ENCODE peak calls at places on chromosomes 2 and 18, in six cellular contexts. C is GM12891, N is GM12878, B is H1, P is K562, D is HepG2. X is an unnamed sample.

GRCh38 chr18:6242004-6242403 is 172.7 kb downstream of the L3MBTL4 start:
- DNase-seq in D (no peak), P (no peak), C (no peak), B (no peak), N (no peak), X (no peak)

GRCh38 chr18:5478261-5478660 is 65.5 kb downstream of the EPB41L3 start:
- DNase-seq in N (no peak), D (no peak), P (no peak), C (no peak), B (no peak), X (no peak)

GRCh38 chr2:55232863-55233657 is 572 bp downstream of the RPS27A start:
- DNase-seq in C (no peak), P (peak; percentile 50), B (no peak), D (no peak), N (no peak), X (peak; percentile 33)

GRCh38 chr2:120398051-120398960 is 52.4 kb downstream of the INHBB start:
- DNase-seq in B (no peak), P (no peak), C (no peak), D (no peak), N (no peak), X (no peak)

GRCh38 chr18:74951165-74951760 is 257.7 kb downstream of the PTGR3 start:
- DNase-seq in D (peak; percentile 32), C (no peak), P (no peak), B (no peak), N (peak; percentile 59), X (no peak)

GRCh38 chr18:47594621-47595086 is 335.8 kb downstream of the SMAD2 start:
- DNase-seq in N (no peak), B (no peak), D (no peak), P (no peak), C (no peak), X (no peak)

GRCh38 chr2:65539633-65540032 is 107.2 kb upstream of the SPRED2 start:
- DNase-seq in D (no peak), N (no peak), B (no peak), C (no peak), P (no peak), X (no peak)

GRCh38 chr2:236857781-236858180 is 227.9 kb upstream of the COPS8 start:
- DNase-seq in D (no peak), P (no peak), N (no peak), C (no peak), B (no peak), X (no peak)

GRCh38 chr2:85695121-85695520 is 963 bp downstream of the GNLY start:
- DNase-seq in B (no peak), C (no peak), N (no peak), D (no peak), P (no peak), X (no peak)

GRCh38 chr18:45777393-45777792 is 48.1 kb upstream of the SIGLEC15 start:
- DNase-seq in P (no peak), C (no peak), B (no peak), N (no peak), D (no peak), X (no peak)

GRCh38 chr18:2222270-2223185 is 348.8 kb downstream of the METTL4 start:
- DNase-seq in N (no peak), B (no peak), C (no peak), D (no peak), P (no peak), X (no peak)

GRCh38 chr2:176098366-176099158 is 1.0 kb upstream of the HOXD12 start:
- DNase-seq in N (no peak), B (no peak), C (no peak), D (no peak), P (no peak), X (no peak)

GRCh38 chr2:42068571-42069178 is 20.9 kb downstream of the PKDCC start:
- DNase-seq in C (no peak), B (no peak), D (no peak), P (no peak), N (no peak), X (no peak)

GRCh38 chr18:56115072-56116038 is 523.0 kb downstream of the TXNL1 start:
- DNase-seq in D (no peak), P (no peak), N (no peak), B (no peak), C (no peak), X (no peak)

GRCh38 chr2:236658974-236659757 is 89.5 kb downstream of the ACKR3 start:
- DNase-seq in B (no peak), P (no peak), N (no peak), C (no peak), D (no peak), X (no peak)

GRCh38 chr18:79797518-79798345 is at the start of gene KCNG2:
- DNase-seq in B (no peak), P (no peak), N (no peak), D (no peak), C (peak; percentile 72), X (peak; percentile 65)

GRCh38 chr2:27771202-27771547 is 344 bp upstream of the MRPL33 start:
- DNase-seq in C (no peak), P (no peak), N (no peak), B (no peak), D (no peak), X (no peak)

GRCh38 chr2:227881866-227882517 is 10.6 kb downstream of the DAW1 start:
- DNase-seq in B (no peak), P (no peak), D (no peak), N (no peak), C (no peak), X (no peak)

GRCh38 chr2:45009303-45009927 is at the start of gene SIX2:
- DNase-seq in P (no peak), B (peak; percentile 93), D (peak; percentile 41), N (no peak), C (no peak), X (no peak)

GRCh38 chr2:128406629-128407252 is 88.1 kb upstream of the HS6ST1 start:
- DNase-seq in D (no peak), P (no peak), B (no peak), C (no peak), N (no peak), X (no peak)

GRCh38 chr2:50951416-50951815 is 80.5 kb downstream of the NRXN1 start:
- DNase-seq in B (no peak), C (no peak), P (no peak), N (no peak), D (no peak), X (no peak)

GRCh38 chr2:43399515-43400245 is 173.3 kb upstream of the ZFP36L2 start:
- DNase-seq in P (no peak), N (no peak), B (no peak), C (no peak), D (no peak), X (no peak)

GRCh38 chr2:240564191-240564570 is 4.0 kb downstream of the DUSP28 start:
- DNase-seq in P (no peak), C (no peak), B (no peak), D (no peak), N (no peak), X (no peak)

GRCh38 chr2:101036562-101036961 is 34.5 kb downstream of the RPL31 start:
- DNase-seq in D (peak; percentile 33), C (peak; percentile 30), P (peak; percentile 29), N (no peak), B (no peak), X (no peak)

GRCh38 chr2:118055512-118056164 is 32.6 kb upstream of the INSIG2 start:
- DNase-seq in D (no peak), C (no peak), N (peak; percentile 77), P (no peak), B (no peak), X (no peak)
- TF ChIP-seq POLR2A in D (no peak), C (no peak), N (no peak), P (no peak), B (no peak), X (no peak)

GRCh38 chr2:3603536-3604206 is 8.8 kb downstream of the COLEC11 start:
- DNase-seq in B (no peak), D (no peak), C (no peak), P (no peak), N (no peak), X (no peak)
- TF ChIP-seq TAF1 in B (no peak), D (no peak), C (no peak), P (no peak), N (no peak), X (no peak)

GRCh38 chr2:239506961-239507360 is 106.1 kb upstream of the HDAC4 start:
- DNase-seq in N (no peak), D (no peak), P (no peak), C (no peak), B (no peak), X (no peak)
- TF ChIP-seq POLR2AphosphoS5 in N (no peak), D (no peak), P (no peak), C (no peak), B (no peak), X (no peak)

GRCh38 chr2:96208144-96209010 is at the start of gene STARD7:
- DNase-seq in N (peak; percentile 92), B (peak; percentile 93), C (peak; percentile 93), D (peak; percentile 97), P (peak; percentile 96), X (peak; percentile 85)
- TF ChIP-seq POLR2A in N (peak; percentile 91), B (peak; percentile 90), C (peak; percentile 91), D (peak; percentile 98), P (peak; percentile 98), X (peak; percentile 91)

X was measured in GM12892.